ENCODE peak calls at places on chromosomes 2 and 18, in ten cellular contexts. X is dorsolateral prefrontal cortex, K is spleen, H is GM20000, L is hepatocyte, O is mesothelial cell of epicardium, C is PC-3, P is uterus, Z is nephron progenitor cell, J is mammary epithelial cell. N is an unnamed sample.

GRCh38 chr2:37167636-37168182 is 10.9 kb upstream of the EIF2AK2 start:
- DNase-seq in L (no peak), Z (no peak), P (no peak), J (no peak), H (no peak), O (no peak), X (no peak), C (peak; percentile 30), K (no peak), N (no peak)

GRCh38 chr18:80172056-80172455 is 63.0 kb downstream of the ADNP2 start:
- DNase-seq in K (no peak), H (no peak), O (no peak), X (no peak), Z (no peak), C (no peak), L (no peak), P (no peak), J (peak; percentile 17), N (no peak)

GRCh38 chr2:120654383-120655134 is 81.1 kb upstream of the GLI2 start:
- DNase-seq in O (no peak), K (no peak), J (no peak), X (no peak), L (no peak), P (no peak), Z (no peak), H (no peak), C (no peak), N (no peak)

GRCh38 chr2:197777823-197778407 is 7.2 kb downstream of the BOLL start:
- DNase-seq in K (no peak), J (peak; percentile 4), H (peak; percentile 43), P (no peak), Z (peak; percentile 22), O (no peak), L (peak; percentile 29), C (peak; percentile 66), X (no peak), N (no peak)

GRCh38 chr2:179636100-179636980 is 225.1 kb downstream of the ZNF385B start:
- DNase-seq in L (no peak), X (no peak), H (no peak), O (no peak), J (no peak), Z (no peak), K (no peak), C (no peak), P (no peak), N (no peak)

GRCh38 chr18:59085126-59085794 is 54.4 kb upstream of the SEC11C start:
- DNase-seq in L (no peak), P (no peak), J (no peak), Z (no peak), X (no peak), H (no peak), K (no peak), O (no peak), C (no peak), N (no peak)

GRCh38 chr2:235050992-235051351 is 99.2 kb downstream of the SH3BP4 start:
- DNase-seq in Z (no peak), J (peak; percentile 83), C (peak; percentile 80), K (peak; percentile 75), H (no peak), L (peak; percentile 78), P (peak; percentile 81), O (peak; percentile 54), X (peak; percentile 88), N (no peak)

GRCh38 chr18:70380915-70381896 is 92.4 kb downstream of the SOCS6 start:
- DNase-seq in L (peak; percentile 34), H (no peak), K (no peak), Z (peak; percentile 34), J (no peak), C (no peak), X (peak; percentile 71), O (no peak), P (no peak), N (no peak)

DNA sequence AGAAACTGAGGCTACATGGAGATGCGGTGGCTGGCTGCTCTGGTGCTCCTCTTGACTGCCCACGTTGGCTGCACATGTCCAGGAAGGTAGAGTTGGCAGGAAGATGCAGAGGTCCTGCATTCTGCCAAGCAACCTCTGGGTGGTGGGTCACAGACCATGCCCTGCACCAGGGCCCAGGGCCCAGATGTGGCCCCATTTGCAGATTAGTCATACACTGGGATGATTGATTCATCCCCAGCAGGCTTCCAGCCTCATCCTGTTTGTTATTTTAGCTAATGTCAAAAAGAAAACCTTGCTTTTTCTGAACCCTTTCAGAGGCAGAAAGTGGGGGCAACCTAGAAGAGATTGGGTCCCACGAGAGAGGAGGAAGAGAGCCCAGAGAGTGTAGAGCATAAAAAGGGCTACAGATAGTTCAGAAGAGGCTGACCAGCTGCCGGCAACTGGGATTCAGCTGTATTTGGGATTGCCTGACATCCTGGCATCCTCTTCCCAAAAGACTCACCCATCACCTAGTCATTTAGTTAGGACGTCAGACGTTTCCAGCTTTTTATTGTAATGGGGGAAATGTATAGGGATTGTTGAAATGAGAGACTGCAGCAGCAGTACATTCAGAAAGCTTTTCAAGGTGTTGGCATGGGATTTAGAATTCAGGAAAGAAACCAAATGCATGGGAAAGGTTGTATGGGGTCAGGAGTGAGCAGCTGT is 101.9 kb downstream of the CTIF start:
- DNase-seq in O (no peak), H (no peak), X (peak; percentile 26), P (peak; percentile 6), J (no peak), C (no peak), L (no peak), K (no peak), Z (no peak), N (no peak)
- TF ChIP-seq CTCF in O (no peak), H (no peak), X (no peak), P (no peak), J (no peak), C (no peak), L (no peak), K (no peak), Z (no peak), N (no peak)

GRCh38 chr2:132416996-132417395 is 391 bp downstream of the GPR39 start:
- DNase-seq in C (peak; percentile 30), J (no peak), P (no peak), L (no peak), X (no peak), H (no peak), K (no peak), O (no peak), Z (no peak), N (no peak)

GRCh38 chr2:132420776-132421175 is 4.2 kb downstream of the GPR39 start:
- DNase-seq in C (peak; percentile 46), P (no peak), L (no peak), K (no peak), O (no peak), Z (no peak), J (peak; percentile 27), X (no peak), H (no peak), N (no peak)

GRCh38 chr2:132424526-132425121 is 8.0 kb downstream of the GPR39 start:
- DNase-seq in K (no peak), C (peak; percentile 50), Z (no peak), X (no peak), O (no peak), L (peak; percentile 62), J (peak; percentile 32), P (no peak), H (no peak), N (no peak)

GRCh38 chr2:132417430-132418035 is 928 bp downstream of the GPR39 start:
- DNase-seq in L (no peak), O (no peak), P (no peak), Z (no peak), X (no peak), K (peak; percentile 75), H (no peak), C (no peak), J (no peak), N (no peak)

DNA sequence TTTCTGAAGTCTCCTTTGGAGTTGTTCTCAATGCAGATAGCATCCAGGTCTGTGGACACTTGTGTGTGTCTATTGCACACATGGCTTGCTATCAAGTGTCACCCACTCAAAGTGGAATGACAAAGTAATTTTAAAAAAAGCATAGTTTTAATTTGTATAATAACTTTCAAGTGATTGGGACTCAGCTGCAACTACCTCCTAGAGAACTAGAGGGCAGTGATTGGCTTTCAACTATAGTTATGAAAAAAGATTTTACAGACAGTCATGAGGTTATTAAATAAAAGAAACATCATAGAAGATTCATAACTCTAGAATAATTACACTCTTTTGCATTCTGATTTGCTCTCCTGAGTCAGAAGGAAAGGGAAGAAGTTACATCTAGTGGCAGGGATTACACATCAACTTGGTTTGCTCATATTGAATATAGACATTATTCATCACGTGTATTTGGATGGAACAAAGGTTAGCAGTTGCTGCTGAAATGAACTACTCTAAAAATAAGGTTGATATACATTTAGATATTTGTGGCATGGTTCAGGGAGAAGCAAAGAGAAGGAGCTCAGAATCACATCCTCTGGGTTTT is 4.7 kb downstream of the GPR39 start:
- DNase-seq in H (no peak), P (no peak), J (peak; percentile 50), L (no peak), Z (no peak), K (no peak), O (no peak), X (no peak), C (peak; percentile 46), N (no peak)
- TF ChIP-seq CTCF in H (no peak), P (no peak), J (peak; percentile 30), L (peak; percentile 14), Z (no peak), K (no peak), O (no peak), X (no peak), C (peak; percentile 67), N (no peak)

GRCh38 chr2:155235710-155236109 is 537.2 kb downstream of the KCNJ3 start:
- DNase-seq in K (no peak), P (no peak), X (no peak), C (no peak), Z (no peak), H (no peak), O (no peak), J (no peak), L (no peak), N (no peak)
- TF ChIP-seq CTCF in K (no peak), P (no peak), X (no peak), C (no peak), Z (no peak), H (no peak), O (no peak), J (no peak), L (no peak), N (no peak)

GRCh38 chr2:119536707-119537106 is 7.5 kb upstream of the CFAP221 start:
- DNase-seq in Z (no peak), H (no peak), C (no peak), P (no peak), J (no peak), L (no peak), K (no peak), O (no peak), X (no peak), N (no peak)

GRCh38 chr2:119528036-119528435 is 3.8 kb upstream of the SCTR start:
- DNase-seq in P (no peak), Z (no peak), H (no peak), O (no peak), C (no peak), X (no peak), J (no peak), K (no peak), L (no peak), N (no peak)

GRCh38 chr2:119536209-119536608 is 8.0 kb upstream of the CFAP221 start:
- DNase-seq in X (no peak), P (no peak), Z (no peak), J (no peak), L (no peak), C (no peak), K (no peak), O (no peak), H (no peak), N (no peak)

GRCh38 chr2:119533560-119533959 is 9.3 kb upstream of the SCTR start:
- DNase-seq in X (no peak), K (no peak), O (no peak), Z (no peak), H (no peak), C (no peak), L (no peak), P (no peak), J (no peak), N (no peak)

GRCh38 chr2:119531292-119531691 is 7.0 kb upstream of the SCTR start:
- DNase-seq in H (no peak), O (no peak), J (no peak), P (no peak), X (no peak), K (no peak), Z (no peak), C (no peak), L (no peak), N (no peak)
- TF ChIP-seq CTCF in H (no peak), O (no peak), J (no peak), P (no peak), X (no peak), K (no peak), Z (no peak), C (peak; percentile 25), L (peak; percentile 2), N (peak; percentile 16)

N was measured in progenitor cell of endocrine pancreas.